ENCODE peak calls at places on chromosomes 3 and 15, in eight cellular contexts. X is H9; Y is tibial artery; G is lung; P is CD4-positive, CD25-positive, alpha-beta regulatory T cell; K is uterus; C is left ventricle myocardium inferior; Z is A549. O is an unnamed sample. For H3K4me1, the result is how much of the 10 kb centered on the place peaks cover.

GRCh38 chr3:187919018-187919417 is 173.8 kb upstream of the BCL6 start:
- DNase-seq in Y (no peak), K (no peak), Z (no peak), P (peak), X (no peak), C (no peak), G (no peak), O (no peak)

GRCh38 chr15:28944286-28944685 is 58.5 kb downstream of the APBA2 start:
- DNase-seq in P (no peak), G (no peak), Y (peak), K (no peak), X (peak), C (no peak), Z (no peak), O (no peak)

GRCh38 chr3:43582876-43583275 is 38.9 kb downstream of the ANO10 start:
- DNase-seq in C (no peak), P (no peak), G (no peak), K (no peak), X (no peak), Y (no peak), Z (no peak), O (no peak)

GRCh38 chr15:89217031-89217430 is 4.3 kb downstream of the RLBP1 start:
- DNase-seq in C (no peak), X (no peak), Y (peak), K (no peak), P (no peak), G (no peak), Z (no peak), O (no peak)

GRCh38 chr3:158330820-158331219 is 220.9 kb downstream of the RSRC1 start:
- DNase-seq in G (no peak), K (no peak), P (no peak), X (no peak), Y (no peak), Z (no peak), C (no peak), O (no peak)

GRCh38 chr3:180253283-180253682 is 216.5 kb upstream of the PEX5L start:
- DNase-seq in Z (no peak), C (no peak), K (no peak), P (no peak), Y (no peak), X (no peak), G (no peak), O (no peak)

GRCh38 chr3:142318331-142318730 is 92.9 kb upstream of the GK5 start:
- DNase-seq in Y (no peak), Z (no peak), C (no peak), K (no peak), X (no peak), P (no peak), G (no peak), O (no peak)

GRCh38 chr3:15198686-15199085 is 7.4 kb upstream of the CAPN7 start:
- DNase-seq in Z (no peak), C (no peak), Y (no peak), G (no peak), P (no peak), K (no peak), X (no peak), O (no peak)

GRCh38 chr15:48642795-48643194 is 2.7 kb downstream of the FBN1 start:
- DNase-seq in Z (no peak), K (no peak), G (no peak), C (no peak), Y (no peak), X (no peak), P (no peak), O (no peak)

GRCh38 chr15:57505056-57505713 is 86.5 kb upstream of the MYZAP start:
- DNase-seq in P (no peak), Y (no peak), K (no peak), C (no peak), X (no peak), Z (peak), G (no peak), O (no peak)

GRCh38 chr3:156643729-156644389 is 30.5 kb upstream of the TIPARP start:
- DNase-seq in K (no peak), Z (no peak), X (no peak), P (no peak), G (no peak), C (no peak), Y (no peak), O (no peak)

GRCh38 chr3:156233875-156234274 is 113.5 kb downstream of the KCNAB1 start:
- DNase-seq in G (no peak), C (no peak), X (no peak), Y (no peak), P (no peak), Z (no peak), K (no peak), O (peak)

GRCh38 chr3:188544012-188544411 is 390.1 kb downstream of the LPP start:
- DNase-seq in P (no peak), C (no peak), G (no peak), K (no peak), Y (no peak), Z (no peak), X (no peak), O (no peak)

GRCh38 chr3:141250828-141251227 is 19.2 kb downstream of the PXYLP1 start:
- DNase-seq in Z (no peak), X (no peak), G (no peak), Y (no peak), P (no peak), K (no peak), C (no peak), O (no peak)

GRCh38 chr3:194640829-194641228 is 7.6 kb upstream of the TMEM44 start:
- DNase-seq in P (peak), C (no peak), Z (peak), G (no peak), K (no peak), Y (no peak), X (no peak), O (peak)

GRCh38 chr15:53446376-53446775 is 313.1 kb downstream of the WDR72 start:
- DNase-seq in Y (no peak), Z (no peak), C (no peak), G (no peak), K (no peak), P (no peak), X (no peak), O (no peak)

GRCh38 chr3:113035387-113035982 is 44.7 kb downstream of the GTPBP8 start:
- DNase-seq in G (peak), Y (no peak), Z (peak), P (peak), X (peak), C (no peak), K (peak), O (peak)

GRCh38 chr3:99365979-99366378 is 272.4 kb upstream of the COL8A1 start:
- DNase-seq in Y (no peak), K (no peak), P (no peak), G (no peak), C (no peak), Z (no peak), X (no peak), O (no peak)

GRCh38 chr3:18135083-18135814 is 289.9 kb downstream of the SATB1 start:
- DNase-seq in X (no peak), Y (no peak), C (no peak), G (no peak), K (no peak), P (no peak), Z (no peak), O (no peak)

GRCh38 chr3:120498947-120499346 is 48.2 kb upstream of the FSTL1 start:
- DNase-seq in X (peak), G (no peak), P (no peak), Y (no peak), C (no peak), Z (peak), K (peak), O (peak)

GRCh38 chr3:102790742-102791141 is 355.9 kb downstream of the ZPLD1 start:
- DNase-seq in C (no peak), P (no peak), Z (no peak), G (no peak), X (no peak), K (no peak), Y (no peak), O (no peak)

GRCh38 chr15:27865323-27865922 is 233.7 kb downstream of the OCA2 start:
- DNase-seq in K (no peak), C (no peak), Y (no peak), G (no peak), Z (no peak), P (no peak), X (no peak), O (no peak)

GRCh38 chr15:31437686-31438085 is 111.1 kb downstream of the KLF13 start:
- DNase-seq in Y (no peak), G (no peak), C (no peak), P (no peak), X (no peak), Z (no peak), K (no peak), O (no peak)

GRCh38 chr15:99016680-99017321 is 9.2 kb upstream of the PGPEP1L start:
- DNase-seq in C (peak), Y (no peak), X (no peak), G (no peak), Z (peak), P (no peak), K (no peak), O (no peak)

GRCh38 chr3:12135029-12135634 is 23.6 kb downstream of the TIMP4 start:
- DNase-seq in P (peak), Y (peak), C (peak), K (peak), X (peak), Z (peak), G (peak), O (peak)

GRCh38 chr3:42876940-42877720 is 1.5 kb upstream of the CYP8B1 start:
- DNase-seq in P (no peak), Y (no peak), X (no peak), K (no peak), Z (no peak), C (no peak), G (no peak), O (no peak)

GRCh38 chr15:31409196-31409595 is 82.6 kb downstream of the KLF13 start:
- DNase-seq in P (no peak), G (no peak), Z (no peak), C (no peak), Y (no peak), K (no peak), X (no peak), O (no peak)

GRCh38 chr3:184129012-184129411 is 6.1 kb upstream of the EIF2B5 start:
- DNase-seq in P (no peak), G (peak), Z (peak), Y (no peak), C (no peak), X (peak), K (no peak), O (no peak)

GRCh38 chr3:107198522-107199271 is 178.5 kb upstream of the CCDC54 start:
- DNase-seq in Z (no peak), G (no peak), X (no peak), K (no peak), P (no peak), Y (peak), C (peak), O (no peak)

GRCh38 chr15:55250951-55251350 is 38.7 kb downstream of the RAB27A start:
- DNase-seq in K (no peak), Y (no peak), C (no peak), G (no peak), Z (no peak), X (no peak), P (no peak), O (no peak)

GRCh38 chr3:53346514-53346913 is 829 bp downstream of the DCP1A start:
- DNase-seq in G (no peak), C (no peak), P (no peak), Z (peak), K (no peak), X (no peak), Y (no peak), O (no peak)

GRCh38 chr3:126180477-126181397 is at the start of gene ALDH1L1:
- DNase-seq in G (peak), Z (no peak), K (peak), X (peak), Y (peak), P (no peak), C (peak), O (peak)

GRCh38 chr3:13414040-13414729 is 5.9 kb downstream of the NUP210 start:
- DNase-seq in Y (no peak), P (peak), Z (no peak), K (no peak), C (peak), G (peak), X (no peak), O (no peak)

GRCh38 chr3:180085122-180085710 is 48.5 kb upstream of the PEX5L start:
- DNase-seq in Y (no peak), G (no peak), P (no peak), C (no peak), K (no peak), Z (peak), X (peak), O (no peak)

GRCh38 chr3:55511895-55512585 is 24.9 kb upstream of the WNT5A start:
- DNase-seq in Y (no peak), C (no peak), K (no peak), P (no peak), G (no peak), Z (no peak), X (no peak), O (no peak)

GRCh38 chr3:129469026-129469425 is 29.0 kb downstream of the IFT122 start:
- DNase-seq in G (no peak), X (no peak), Y (no peak), C (no peak), Z (no peak), P (no peak), K (no peak), O (no peak)

GRCh38 chr3:89144080-89144479 is 36.7 kb downstream of the EPHA3 start:
- DNase-seq in X (no peak), C (no peak), Y (no peak), Z (no peak), K (no peak), G (no peak), P (no peak), O (no peak)

GRCh38 chr3:123781571-123782275 is 102.4 kb downstream of the MYLK start:
- DNase-seq in Y (no peak), C (no peak), Z (no peak), K (no peak), X (no peak), P (no peak), G (no peak), O (no peak)

GRCh38 chr3:123785602-123786001 is 98.5 kb downstream of the MYLK start:
- DNase-seq in G (no peak), Y (no peak), P (no peak), Z (no peak), C (no peak), K (no peak), X (no peak), O (no peak)

GRCh38 chr3:123783050-123783724 is 100.9 kb downstream of the MYLK start:
- DNase-seq in K (no peak), Y (no peak), P (no peak), X (no peak), C (no peak), Z (no peak), G (no peak), O (no peak)

GRCh38 chr3:123782488-123782887 is 101.6 kb downstream of the MYLK start:
- DNase-seq in X (no peak), K (no peak), C (no peak), Z (no peak), Y (no peak), G (no peak), P (no peak), O (no peak)

GRCh38 chr3:123783811-123784210 is 100.3 kb downstream of the MYLK start:
- DNase-seq in C (no peak), Z (no peak), P (no peak), G (no peak), X (no peak), K (no peak), Y (no peak), O (no peak)
- H3K4me1 ChIP-seq in C (under half), Z (under half), P (under half), G (under half), X (under half), K (under half), Y (under half), O (under half)

GRCh38 chr15:73391128-73391864 is 22.5 kb upstream of the HCN4 start:
- DNase-seq in C (no peak), G (no peak), P (no peak), K (no peak), Z (no peak), Y (peak), X (no peak), O (no peak)
- H3K4me1 ChIP-seq in C (half or more), G (under half), P (under half), K (under half), Z (under half), Y (under half), X (under half), O (under half)

GRCh38 chr15:41789662-41790061 is 15.4 kb downstream of the MAPKBP1 start:
- DNase-seq in C (no peak), P (no peak), Z (no peak), K (no peak), X (no peak), Y (no peak), G (no peak), O (no peak)
- H3K4me1 ChIP-seq in C (half or more), P (under half), Z (under half), K (under half), X (under half), Y (under half), G (under half), O (under half)

GRCh38 chr15:51280838-51281237 is 57.6 kb downstream of the CYP19A1 start:
- DNase-seq in P (no peak), Y (no peak), C (no peak), G (no peak), X (no peak), K (no peak), Z (no peak), O (no peak)
- H3K4me1 ChIP-seq in P (under half), Y (under half), C (under half), G (under half), X (under half), K (under half), Z (under half), O (under half)

GRCh38 chr15:81304226-81304625 is 19.7 kb downstream of the STARD5 start:
- DNase-seq in C (peak), Z (no peak), Y (no peak), X (no peak), P (no peak), K (no peak), G (no peak), O (no peak)
- H3K4me1 ChIP-seq in C (under half), Z (under half), Y (under half), X (under half), P (half or more), K (under half), G (under half), O (under half)

DNA sequence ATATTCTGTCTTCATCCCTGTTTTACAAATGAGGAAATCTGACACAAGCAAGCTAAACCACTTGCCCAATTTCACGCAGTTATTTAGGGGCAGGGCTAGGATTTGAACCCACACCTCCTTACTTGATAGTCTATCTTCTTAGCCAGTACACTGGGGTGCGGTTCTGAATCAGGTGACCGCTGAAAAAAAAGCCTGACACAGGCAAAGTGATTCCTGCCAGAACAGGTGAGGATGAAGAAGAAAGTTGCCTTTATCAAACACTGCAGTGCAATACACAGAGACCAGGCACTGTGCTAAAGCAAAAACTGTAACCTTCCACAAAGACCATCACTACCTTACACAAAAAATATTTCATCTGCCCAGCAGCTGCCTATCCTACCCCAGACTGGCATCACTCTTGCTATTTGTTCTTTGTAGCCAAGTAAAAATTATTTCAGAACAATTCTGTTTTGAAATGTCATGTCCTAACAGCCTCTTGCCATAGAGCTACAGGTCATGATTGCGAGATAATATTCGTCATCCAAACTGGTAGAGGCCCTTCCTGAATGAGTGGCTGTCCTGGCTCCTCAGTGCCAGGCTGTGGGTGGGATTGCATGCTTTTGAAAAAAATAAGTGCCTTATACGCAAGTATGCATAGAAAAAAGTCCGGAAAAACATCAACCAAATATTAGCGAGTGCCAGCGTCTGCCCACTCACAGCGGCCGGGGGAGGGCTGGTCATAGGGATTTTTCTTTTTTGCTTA is 142.3 kb upstream of the TPM1 start:
- DNase-seq in G (no peak), X (no peak), Y (no peak), Z (peak), P (no peak), C (no peak), K (no peak), O (no peak)
- H3K4me1 ChIP-seq in G (under half), X (under half), Y (under half), Z (half or more), P (under half), C (half or more), K (under half), O (under half)

DNA sequence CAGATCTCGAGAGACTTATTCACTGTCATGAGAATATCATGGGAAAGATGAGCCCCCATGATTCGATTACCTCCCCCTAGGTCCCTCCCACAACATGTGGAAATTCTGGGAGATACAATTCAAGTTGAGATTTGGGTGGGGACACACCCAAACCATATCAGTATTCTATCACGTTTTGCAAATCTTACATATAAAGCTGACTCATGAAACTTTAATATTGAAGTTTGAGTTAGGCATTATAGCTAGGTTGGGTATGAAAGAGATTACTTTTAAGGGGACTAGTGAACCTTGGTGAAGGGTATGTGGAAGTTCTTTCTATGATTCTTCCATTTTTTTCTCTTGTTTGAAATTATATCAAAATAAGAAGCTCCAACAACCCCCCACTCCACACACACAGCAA is 117.7 kb upstream of the RASGRP1 start:
- DNase-seq in G (no peak), X (no peak), Y (no peak), P (no peak), C (no peak), Z (no peak), K (no peak), O (no peak)
- H3K4me1 ChIP-seq in G (under half), X (under half), Y (under half), P (half or more), C (under half), Z (under half), K (under half), O (under half)

DNA sequence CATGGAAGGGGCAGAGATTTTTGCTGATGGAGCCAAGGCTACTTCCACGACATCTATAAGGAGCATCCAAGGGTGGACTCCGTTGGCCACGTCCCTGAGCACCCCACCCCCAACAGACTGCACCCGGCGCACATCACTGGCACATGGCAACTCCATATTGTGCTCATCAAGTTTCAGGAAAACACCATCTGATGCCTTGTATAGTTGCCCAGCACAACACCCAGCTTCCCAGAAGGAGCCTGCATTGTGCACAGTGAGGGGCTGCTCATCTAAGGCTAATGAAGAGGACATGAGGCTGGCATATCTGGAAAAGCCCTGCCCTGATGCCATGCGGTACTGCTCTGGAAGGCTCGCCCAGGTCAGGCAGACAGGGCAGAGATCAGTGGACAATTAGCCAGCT is 15.0 kb upstream of the CACNA2D2 start:
- DNase-seq in P (no peak), X (no peak), G (no peak), Z (no peak), Y (no peak), K (no peak), C (no peak), O (no peak)
- H3K4me1 ChIP-seq in P (under half), X (under half), G (under half), Z (under half), Y (under half), K (under half), C (under half), O (half or more)

GRCh38 chr3:39388741-39389248 is 5.6 kb downstream of the SLC25A38 start:
- DNase-seq in G (no peak), Y (no peak), Z (no peak), X (no peak), C (no peak), P (no peak), K (no peak), O (no peak)
- H3K4me1 ChIP-seq in G (under half), Y (under half), Z (under half), X (under half), C (under half), P (half or more), K (under half), O (under half)